ENCODE peak calls at places on chromosomes 3 and 15, in five cellular contexts. I, S, X, C and B are unnamed samples.

GRCh38 chr15:76337047-76337738 is 620 bp downstream of the ISL2 start:
- DNase-seq in I (no peak), S (peak; percentile 19), X (no peak), C (no peak), B (peak; percentile 39)

GRCh38 chr15:51579012-51579411 is 43.6 kb downstream of the DMXL2 start:
- DNase-seq in I (no peak), S (no peak), X (no peak), C (no peak), B (no peak)

GRCh38 chr15:63974036-63974435 is 72.2 kb downstream of the DAPK2 start:
- DNase-seq in I (no peak), S (no peak), X (no peak), C (no peak), B (no peak)

GRCh38 chr15:62253294-62253693 is 88.2 kb upstream of the C2CD4B start:
- DNase-seq in I (no peak), S (no peak), X (no peak), C (no peak), B (peak; percentile 23)

GRCh38 chr3:12560505-12561188 is 3.8 kb downstream of the MKRN2 start:
- DNase-seq in I (no peak), S (no peak), X (no peak), C (no peak), B (no peak)

GRCh38 chr3:9622438-9622837 is 26.9 kb upstream of the MTMR14 start:
- DNase-seq in I (no peak), S (no peak), X (no peak), C (no peak), B (no peak)

GRCh38 chr3:149752788-149753136 is 473 bp upstream of the COMMD2 start:
- DNase-seq in I (no peak), S (no peak), X (no peak), C (no peak), B (no peak)

GRCh38 chr3:64344721-64345207 is 119.5 kb upstream of the PRICKLE2 start:
- DNase-seq in I (no peak), S (no peak), X (no peak), C (peak; percentile 90), B (no peak)

GRCh38 chr15:56936929-56937328 is 18.5 kb downstream of the TCF12 start:
- DNase-seq in I (no peak), S (no peak), X (no peak), C (no peak), B (no peak)

GRCh38 chr3:46484911-46485696 is 12.7 kb upstream of the RTP3 start:
- DNase-seq in I (no peak), S (peak; percentile 45), X (no peak), C (no peak), B (no peak)

GRCh38 chr3:76024640-76025039 is 239.3 kb upstream of the ZNF717 start:
- DNase-seq in I (no peak), S (no peak), X (no peak), C (no peak), B (no peak)

GRCh38 chr3:64229903-64230302 is 4.6 kb upstream of the PRICKLE2 start:
- DNase-seq in I (no peak), S (no peak), X (no peak), C (no peak), B (no peak)

GRCh38 chr3:184143327-184143726 is 8.2 kb downstream of the EIF2B5 start:
- DNase-seq in I (no peak), S (no peak), X (no peak), C (no peak), B (no peak)

GRCh38 chr15:68403161-68403941 is 28.6 kb downstream of the ITGA11 start:
- DNase-seq in I (peak; percentile 31), S (no peak), X (peak; percentile 4), C (no peak), B (no peak)

GRCh38 chr15:69883306-69883705 is 214.4 kb downstream of the TLE3 start:
- DNase-seq in I (no peak), S (no peak), X (no peak), C (no peak), B (no peak)

GRCh38 chr3:15557511-15557946 is 36.0 kb upstream of the COLQ start:
- DNase-seq in I (no peak), S (peak; percentile 66), X (peak; percentile 38), C (peak; percentile 90), B (peak; percentile 93)

GRCh38 chr3:130849111-130849552 is 44.8 kb upstream of the ATP2C1 start:
- DNase-seq in I (no peak), S (peak; percentile 70), X (peak; percentile 54), C (no peak), B (no peak)

GRCh38 chr3:116198087-116198486 is 247.2 kb downstream of the LSAMP start:
- DNase-seq in I (no peak), S (no peak), X (no peak), C (no peak), B (no peak)

GRCh38 chr3:143973352-143974021 is 1.9 kb downstream of the DIPK2A start:
- DNase-seq in I (no peak), S (peak; percentile 10), X (no peak), C (no peak), B (peak; percentile 52)
- TF ChIP-seq POLR2A in I (no peak), S (no peak), X (no peak), C (no peak), B (no peak)

DNA sequence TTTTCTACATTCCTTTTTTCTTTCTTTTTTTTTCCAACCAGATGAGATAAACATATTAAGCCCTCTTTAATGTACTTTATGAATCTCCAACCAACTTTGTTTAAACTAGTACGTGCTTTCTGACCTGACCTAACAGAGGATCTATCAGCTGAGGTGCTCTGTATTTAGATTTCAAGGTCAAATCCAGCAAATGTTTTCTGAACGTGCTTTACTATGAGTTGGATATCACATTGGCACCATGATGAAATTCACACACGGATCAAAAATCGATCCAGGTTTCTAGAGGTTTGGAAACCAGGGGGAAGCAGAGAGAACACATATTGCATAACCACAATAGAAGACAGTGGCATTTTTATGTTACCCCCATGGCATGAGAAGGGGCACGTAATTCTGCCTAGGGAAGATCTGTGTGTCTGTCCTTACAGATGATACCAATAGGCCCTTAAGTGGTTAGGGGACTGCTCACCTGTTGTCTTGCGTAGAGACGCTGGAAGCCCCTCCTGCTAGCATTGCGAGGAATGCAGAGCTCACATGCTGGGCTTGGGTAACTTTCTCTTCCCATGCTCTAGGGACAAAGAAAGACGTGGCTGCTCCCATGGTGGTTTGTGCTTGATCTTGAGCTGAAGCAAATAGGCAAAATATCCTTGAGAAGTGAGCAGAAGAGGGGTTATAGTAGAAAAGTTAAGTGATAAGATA is 59.3 kb upstream of the ABHD10 start:
- DNase-seq in I (no peak), S (no peak), X (no peak), C (no peak), B (no peak)
- TF ChIP-seq POLR2AphosphoS5 in I (no peak), S (no peak), X (no peak), C (no peak), B (no peak)

GRCh38 chr15:41585140-41586047 is 26.4 kb downstream of the TYRO3 start:
- DNase-seq in I (no peak), S (peak; percentile 40), X (peak; percentile 27), C (no peak), B (peak; percentile 73)

GRCh38 chr15:41578736-41579383 is 19.8 kb downstream of the TYRO3 start:
- DNase-seq in I (no peak), S (no peak), X (no peak), C (no peak), B (no peak)

GRCh38 chr15:41581110-41581509 is 22.1 kb downstream of the TYRO3 start:
- DNase-seq in I (no peak), S (no peak), X (no peak), C (no peak), B (no peak)

GRCh38 chr15:41583795-41584194 is 24.8 kb downstream of the TYRO3 start:
- DNase-seq in I (no peak), S (no peak), X (no peak), C (no peak), B (no peak)

GRCh38 chr15:41584636-41585139 is 25.7 kb downstream of the TYRO3 start:
- DNase-seq in I (no peak), S (no peak), X (no peak), C (no peak), B (no peak)
- H3K4me3 ChIP-seq in I (peak overlapping the region; percentile 51), S (no peak overlapping the region), X (peak overlapping the region; percentile 76), C (peak overlapping the region; percentile 68), B (peak overlapping the region; percentile 51)

GRCh38 chr3:117463276-117463675 is 753.7 kb downstream of the TUSC7 start:
- DNase-seq in I (no peak), S (no peak), X (no peak), C (no peak), B (no peak)

GRCh38 chr3:117463716-117464115 is 754.1 kb downstream of the TUSC7 start:
- DNase-seq in I (no peak), S (no peak), X (no peak), C (no peak), B (no peak)
- TF ChIP-seq POLR2A in I (no peak), S (no peak), X (no peak), C (no peak), B (no peak)

GRCh38 chr3:66719796-66720195 is 219.0 kb upstream of the LRIG1 start:
- DNase-seq in I (no peak), S (no peak), X (no peak), C (peak; percentile 53), B (no peak)

GRCh38 chr3:66723231-66723630 is 222.4 kb upstream of the LRIG1 start:
- DNase-seq in I (no peak), S (no peak), X (no peak), C (no peak), B (peak; percentile 6)

GRCh38 chr3:66720508-66720907 is 219.7 kb upstream of the LRIG1 start:
- DNase-seq in I (no peak), S (no peak), X (no peak), C (no peak), B (no peak)

DNA sequence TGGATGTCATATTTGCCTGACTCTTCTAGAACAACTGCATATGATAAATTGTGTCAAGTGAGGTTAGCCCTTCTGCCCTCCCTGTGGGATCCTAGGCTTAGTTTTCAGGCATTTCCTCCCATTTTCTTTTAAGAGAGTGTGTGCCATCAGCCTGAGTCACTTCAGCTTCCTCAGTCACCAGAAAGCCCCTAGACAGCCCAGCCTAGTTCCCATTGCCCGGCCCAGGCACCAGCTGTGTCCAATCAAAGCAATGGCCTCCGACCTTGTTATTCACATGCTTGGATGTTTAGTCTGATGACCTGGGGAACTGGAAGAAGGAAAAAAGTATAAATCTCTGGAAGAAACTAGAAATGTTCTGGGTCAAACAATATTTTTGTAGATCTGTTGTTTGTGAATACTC is 221.9 kb upstream of the LRIG1 start:
- DNase-seq in I (no peak), S (peak; percentile 39), X (no peak), C (no peak), B (peak; percentile 91)
- TF ChIP-seq POLR2AphosphoS5 in I (no peak), S (no peak), X (no peak), C (peak; percentile 39), B (no peak)